ENCODE peak calls at places on chromosomes 11 and 22, in eight cellular contexts. One of them, this sample, is unnamed.

GRCh38 chr11:13550761-13551160 is 55.0 kb upstream of the PTH start:
- DNase-seq in tibial nerve: no peak
- DNase-seq in Peyer's patch: no peak
- DNase-seq in right lobe of liver: no peak
- DNase-seq in CD4-positive, alpha-beta T cell: peak; percentile 4
- DNase-seq in uterus: no peak
- DNase-seq in fibroblast of lung: no peak
- DNase-seq in A673: no peak
- DNase-seq in this sample: no peak

GRCh38 chr22:30396871-30397655 is at the start of gene SEC14L2:
- DNase-seq in right lobe of liver: peak; percentile 87
- DNase-seq in Peyer's patch: peak; percentile 34
- DNase-seq in A673: peak; percentile 80
- DNase-seq in CD4-positive, alpha-beta T cell: peak; percentile 39
- DNase-seq in fibroblast of lung: peak; percentile 39
- DNase-seq in tibial nerve: peak; percentile 44
- DNase-seq in uterus: peak; percentile 68
- DNase-seq in this sample: no peak

GRCh38 chr11:109237636-109238035 is 184.4 kb upstream of the C11orf87 start:
- DNase-seq in Peyer's patch: no peak
- DNase-seq in uterus: no peak
- DNase-seq in A673: no peak
- DNase-seq in fibroblast of lung: no peak
- DNase-seq in right lobe of liver: no peak
- DNase-seq in CD4-positive, alpha-beta T cell: no peak
- DNase-seq in tibial nerve: no peak
- DNase-seq in this sample: no peak

GRCh38 chr22:26426924-26427323 is 2.1 kb upstream of the ASPHD2 start:
- DNase-seq in uterus: no peak
- DNase-seq in right lobe of liver: no peak
- DNase-seq in CD4-positive, alpha-beta T cell: no peak
- DNase-seq in A673: no peak
- DNase-seq in Peyer's patch: no peak
- DNase-seq in tibial nerve: no peak
- DNase-seq in fibroblast of lung: no peak
- DNase-seq in this sample: no peak

GRCh38 chr11:34274712-34275398 is 83.0 kb downstream of the ABTB2 start:
- DNase-seq in fibroblast of lung: peak; percentile 97
- DNase-seq in right lobe of liver: peak; percentile 68
- DNase-seq in uterus: peak; percentile 97
- DNase-seq in Peyer's patch: peak; percentile 30
- DNase-seq in CD4-positive, alpha-beta T cell: no peak
- DNase-seq in tibial nerve: peak; percentile 82
- DNase-seq in A673: peak; percentile 76
- DNase-seq in this sample: peak; percentile 88

GRCh38 chr22:45019861-45020655 is 10.3 kb upstream of the PHF21B start:
- DNase-seq in tibial nerve: no peak
- DNase-seq in right lobe of liver: no peak
- DNase-seq in fibroblast of lung: no peak
- DNase-seq in uterus: no peak
- DNase-seq in Peyer's patch: no peak
- DNase-seq in CD4-positive, alpha-beta T cell: no peak
- DNase-seq in A673: no peak
- DNase-seq in this sample: no peak

GRCh38 chr11:131481317-131481716 is 110.9 kb downstream of the NTM start:
- DNase-seq in uterus: no peak
- DNase-seq in Peyer's patch: no peak
- DNase-seq in CD4-positive, alpha-beta T cell: no peak
- DNase-seq in right lobe of liver: no peak
- DNase-seq in fibroblast of lung: no peak
- DNase-seq in A673: no peak
- DNase-seq in tibial nerve: no peak
- DNase-seq in this sample: no peak

GRCh38 chr11:131561486-131561885 is 191.1 kb downstream of the NTM start:
- DNase-seq in A673: no peak
- DNase-seq in tibial nerve: no peak
- DNase-seq in Peyer's patch: no peak
- DNase-seq in uterus: no peak
- DNase-seq in right lobe of liver: no peak
- DNase-seq in fibroblast of lung: no peak
- DNase-seq in CD4-positive, alpha-beta T cell: no peak
- DNase-seq in this sample: no peak

GRCh38 chr22:31857247-31857646 is 87.1 kb upstream of the YWHAH start:
- DNase-seq in Peyer's patch: no peak
- DNase-seq in tibial nerve: no peak
- DNase-seq in fibroblast of lung: no peak
- DNase-seq in uterus: no peak
- DNase-seq in right lobe of liver: no peak
- DNase-seq in CD4-positive, alpha-beta T cell: no peak
- DNase-seq in A673: no peak
- DNase-seq in this sample: peak; percentile 47

GRCh38 chr11:126628790-126629621 is 273.5 kb downstream of the ST3GAL4 start:
- DNase-seq in CD4-positive, alpha-beta T cell: no peak
- DNase-seq in A673: peak; percentile 91
- DNase-seq in uterus: no peak
- DNase-seq in fibroblast of lung: no peak
- DNase-seq in right lobe of liver: peak; percentile 71
- DNase-seq in Peyer's patch: no peak
- DNase-seq in tibial nerve: no peak
- DNase-seq in this sample: no peak

GRCh38 chr22:39481595-39481994 is 20.5 kb upstream of the MIEF1 start:
- DNase-seq in right lobe of liver: no peak
- DNase-seq in tibial nerve: no peak
- DNase-seq in CD4-positive, alpha-beta T cell: no peak
- DNase-seq in uterus: no peak
- DNase-seq in Peyer's patch: no peak
- DNase-seq in A673: no peak
- DNase-seq in fibroblast of lung: no peak
- DNase-seq in this sample: no peak

GRCh38 chr11:57323503-57324153 is 1.1 kb downstream of the TNKS1BP1 start:
- DNase-seq in CD4-positive, alpha-beta T cell: no peak
- DNase-seq in A673: no peak
- DNase-seq in fibroblast of lung: peak; percentile 48
- DNase-seq in right lobe of liver: no peak
- DNase-seq in Peyer's patch: no peak
- DNase-seq in uterus: no peak
- DNase-seq in tibial nerve: no peak
- DNase-seq in this sample: no peak

GRCh38 chr11:69388661-69389060 is 92.8 kb upstream of the LINC01488 start:
- DNase-seq in CD4-positive, alpha-beta T cell: no peak
- DNase-seq in right lobe of liver: no peak
- DNase-seq in Peyer's patch: no peak
- DNase-seq in tibial nerve: no peak
- DNase-seq in A673: no peak
- DNase-seq in uterus: no peak
- DNase-seq in fibroblast of lung: no peak
- DNase-seq in this sample: no peak

GRCh38 chr11:24478718-24479117 is 18.1 kb upstream of the LUZP2 start:
- DNase-seq in right lobe of liver: no peak
- DNase-seq in uterus: no peak
- DNase-seq in CD4-positive, alpha-beta T cell: no peak
- DNase-seq in tibial nerve: no peak
- DNase-seq in A673: no peak
- DNase-seq in Peyer's patch: no peak
- DNase-seq in fibroblast of lung: no peak
- DNase-seq in this sample: no peak

GRCh38 chr11:64725601-64726139 is 2.7 kb upstream of the NRXN2 start:
- DNase-seq in tibial nerve: no peak
- DNase-seq in right lobe of liver: no peak
- DNase-seq in A673: no peak
- DNase-seq in fibroblast of lung: no peak
- DNase-seq in Peyer's patch: no peak
- DNase-seq in uterus: no peak
- DNase-seq in CD4-positive, alpha-beta T cell: no peak
- DNase-seq in this sample: no peak
- H3K27me3 ChIP-seq in tibial nerve: no peaks in the 10 kb centered on the region
- H3K27me3 ChIP-seq in right lobe of liver: no peaks in the 10 kb centered on the region
- H3K27me3 ChIP-seq in A673: peaks cover 19% of the 10 kb centered on the region
- H3K27me3 ChIP-seq in fibroblast of lung: peaks cover 3% of the 10 kb centered on the region
- H3K27me3 ChIP-seq in Peyer's patch: no peaks in the 10 kb centered on the region
- H3K27me3 ChIP-seq in uterus: no peaks in the 10 kb centered on the region
- H3K27me3 ChIP-seq in CD4-positive, alpha-beta T cell: peaks cover 14% of the 10 kb centered on the region
- H3K27me3 ChIP-seq in this sample: peaks cover 61% of the 10 kb centered on the region

DNA sequence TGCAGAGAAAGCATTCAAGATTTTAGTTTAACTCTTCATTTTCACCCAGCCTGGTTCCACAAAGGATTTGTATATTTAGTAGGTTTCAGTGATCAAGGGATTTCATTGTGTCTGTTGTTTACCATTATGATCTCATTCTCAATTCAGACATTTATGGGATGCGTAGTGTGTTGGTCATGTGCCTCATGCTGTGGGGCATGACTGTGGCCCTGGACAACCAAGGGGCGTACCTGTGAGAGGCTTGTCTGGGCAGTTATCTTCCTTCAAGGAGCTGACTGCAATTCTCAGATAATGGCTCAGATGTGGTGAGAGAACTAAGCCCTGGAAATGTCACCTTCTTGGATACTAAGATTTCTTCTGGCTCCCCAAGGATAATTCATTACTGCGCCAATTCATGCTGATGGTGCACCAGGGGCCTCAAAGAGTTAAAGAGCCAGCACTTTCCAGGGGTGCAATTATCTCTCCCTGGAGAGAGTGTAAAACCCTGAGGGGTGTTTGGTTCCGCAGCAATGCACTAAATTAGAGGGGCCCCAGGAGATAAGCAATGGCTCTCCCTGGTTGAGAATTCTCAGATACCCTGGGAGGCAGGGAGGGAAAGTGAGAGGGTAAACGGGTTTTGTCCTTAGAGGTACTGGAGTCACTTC is 32.2 kb downstream of the SLC6A5 start:
- DNase-seq in right lobe of liver: no peak
- DNase-seq in A673: no peak
- DNase-seq in tibial nerve: no peak
- DNase-seq in fibroblast of lung: no peak
- DNase-seq in CD4-positive, alpha-beta T cell: no peak
- DNase-seq in Peyer's patch: no peak
- DNase-seq in uterus: no peak
- DNase-seq in this sample: no peak
- TF ChIP-seq CTCF in right lobe of liver: no peak
- TF ChIP-seq CTCF in A673: no peak
- TF ChIP-seq CTCF in tibial nerve: no peak
- TF ChIP-seq CTCF in fibroblast of lung: no peak
- TF ChIP-seq CTCF in CD4-positive, alpha-beta T cell: no peak
- TF ChIP-seq CTCF in Peyer's patch: no peak
- TF ChIP-seq CTCF in uterus: no peak
- TF ChIP-seq CTCF in this sample: no peak

GRCh38 chr22:22067192-22067591 is 84.6 kb upstream of the TOP3B start:
- DNase-seq in fibroblast of lung: no peak
- DNase-seq in right lobe of liver: no peak
- DNase-seq in Peyer's patch: no peak
- DNase-seq in A673: no peak
- DNase-seq in uterus: no peak
- DNase-seq in CD4-positive, alpha-beta T cell: no peak
- DNase-seq in tibial nerve: no peak
- DNase-seq in this sample: no peak

GRCh38 chr22:22070371-22070824 is 87.8 kb upstream of the TOP3B start:
- DNase-seq in fibroblast of lung: no peak
- DNase-seq in uterus: no peak
- DNase-seq in tibial nerve: no peak
- DNase-seq in Peyer's patch: no peak
- DNase-seq in right lobe of liver: no peak
- DNase-seq in A673: no peak
- DNase-seq in CD4-positive, alpha-beta T cell: no peak
- DNase-seq in this sample: no peak

GRCh38 chr22:22069450-22070370 is 87.1 kb upstream of the TOP3B start:
- DNase-seq in CD4-positive, alpha-beta T cell: no peak
- DNase-seq in tibial nerve: no peak
- DNase-seq in fibroblast of lung: no peak
- DNase-seq in right lobe of liver: no peak
- DNase-seq in Peyer's patch: no peak
- DNase-seq in A673: no peak
- DNase-seq in uterus: no peak
- DNase-seq in this sample: no peak

GRCh38 chr22:22068657-22069056 is 86.1 kb upstream of the TOP3B start:
- DNase-seq in tibial nerve: no peak
- DNase-seq in Peyer's patch: no peak
- DNase-seq in A673: no peak
- DNase-seq in right lobe of liver: no peak
- DNase-seq in fibroblast of lung: no peak
- DNase-seq in uterus: no peak
- DNase-seq in CD4-positive, alpha-beta T cell: no peak
- DNase-seq in this sample: no peak

DNA sequence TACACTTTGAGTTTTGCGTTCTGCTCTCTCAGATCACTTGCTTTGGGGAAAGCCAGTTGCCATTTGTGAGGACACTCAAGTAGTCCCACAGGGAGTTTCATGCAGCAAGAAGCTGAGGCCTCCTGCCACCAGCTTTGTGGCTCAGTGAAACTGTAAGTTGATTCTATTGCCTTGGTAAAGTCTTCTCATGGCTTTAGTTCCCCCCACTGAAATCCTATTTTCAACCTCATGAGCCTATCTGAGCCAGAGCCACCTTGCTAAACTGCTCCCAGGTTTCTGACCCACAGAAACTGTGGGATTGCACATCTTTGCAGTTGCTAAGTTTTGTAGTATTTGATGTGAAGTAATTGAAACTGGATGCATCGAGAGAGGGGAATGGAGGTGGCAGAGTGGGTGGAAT is 85.4 kb upstream of the TOP3B start:
- DNase-seq in tibial nerve: no peak
- DNase-seq in Peyer's patch: no peak
- DNase-seq in fibroblast of lung: no peak
- DNase-seq in A673: no peak
- DNase-seq in uterus: no peak
- DNase-seq in right lobe of liver: no peak
- DNase-seq in CD4-positive, alpha-beta T cell: no peak
- DNase-seq in this sample: no peak
- H3K27me3 ChIP-seq in tibial nerve: no peaks in the 10 kb centered on the region
- H3K27me3 ChIP-seq in Peyer's patch: no peaks in the 10 kb centered on the region
- H3K27me3 ChIP-seq in fibroblast of lung: peaks cover 12% of the 10 kb centered on the region
- H3K27me3 ChIP-seq in A673: no peaks in the 10 kb centered on the region
- H3K27me3 ChIP-seq in uterus: no peaks in the 10 kb centered on the region
- H3K27me3 ChIP-seq in right lobe of liver: no peaks in the 10 kb centered on the region
- H3K27me3 ChIP-seq in CD4-positive, alpha-beta T cell: no peaks in the 10 kb centered on the region
- H3K27me3 ChIP-seq in this sample: no peaks in the 10 kb centered on the region

GRCh38 chr11:116895053-116895757 is 57.8 kb upstream of the APOA1 start:
- DNase-seq in CD4-positive, alpha-beta T cell: peak; percentile 8
- DNase-seq in A673: no peak
- DNase-seq in right lobe of liver: no peak
- DNase-seq in Peyer's patch: no peak
- DNase-seq in tibial nerve: peak; percentile 27
- DNase-seq in fibroblast of lung: peak; percentile 22
- DNase-seq in uterus: peak; percentile 21
- DNase-seq in this sample: no peak
- TF ChIP-seq CTCF in CD4-positive, alpha-beta T cell: no peak
- TF ChIP-seq CTCF in A673: peak; percentile 40
- TF ChIP-seq CTCF in right lobe of liver: peak; percentile 32
- TF ChIP-seq CTCF in Peyer's patch: peak; percentile 33
- TF ChIP-seq CTCF in tibial nerve: peak; percentile 27
- TF ChIP-seq CTCF in fibroblast of lung: no peak
- TF ChIP-seq CTCF in uterus: peak; percentile 23
- TF ChIP-seq CTCF in this sample: peak; percentile 38